ENCODE peak calls at places on chromosomes 16 and 17, in five cellular contexts. One of them, this sample, is unnamed.

GRCh38 chr16:8798174-8798527 is 512 bp downstream of the PMM2 start:
- DNase-seq in left ventricle myocardium inferior: no peak
- DNase-seq in tibial artery: no peak
- DNase-seq in B cell: no peak
- DNase-seq in cardiac muscle cell: no peak
- DNase-seq in this sample: no peak

GRCh38 chr16:50261707-50262235 is 4.6 kb upstream of the ADCY7 start:
- DNase-seq in cardiac muscle cell: no peak
- DNase-seq in tibial artery: peak; percentile 65
- DNase-seq in B cell: no peak
- DNase-seq in left ventricle myocardium inferior: no peak
- DNase-seq in this sample: no peak

GRCh38 chr16:84180519-84181140 is 6.2 kb downstream of the TAF1C start:
- DNase-seq in cardiac muscle cell: no peak
- DNase-seq in left ventricle myocardium inferior: peak; percentile 62
- DNase-seq in B cell: no peak
- DNase-seq in tibial artery: no peak
- DNase-seq in this sample: no peak

GRCh38 chr16:2236362-2237075 is at the start of gene DNASE1L2:
- DNase-seq in tibial artery: no peak
- DNase-seq in B cell: peak; percentile 55
- DNase-seq in left ventricle myocardium inferior: no peak
- DNase-seq in cardiac muscle cell: peak; percentile 41
- DNase-seq in this sample: no peak

GRCh38 chr17:58117382-58117781 is 30.8 kb upstream of the OR4D1 start:
- DNase-seq in cardiac muscle cell: no peak
- DNase-seq in left ventricle myocardium inferior: no peak
- DNase-seq in B cell: no peak
- DNase-seq in tibial artery: no peak
- DNase-seq in this sample: no peak

GRCh38 chr17:27602721-27603445 is 28.1 kb upstream of the LGALS9 start:
- DNase-seq in tibial artery: peak; percentile 80
- DNase-seq in B cell: peak; percentile 88
- DNase-seq in left ventricle myocardium inferior: peak; percentile 68
- DNase-seq in cardiac muscle cell: peak; percentile 80
- DNase-seq in this sample: peak; percentile 49

GRCh38 chr16:81723098-81723723 is 55.9 kb upstream of the PLCG2 start:
- DNase-seq in left ventricle myocardium inferior: no peak
- DNase-seq in tibial artery: no peak
- DNase-seq in cardiac muscle cell: peak; percentile 88
- DNase-seq in B cell: no peak
- DNase-seq in this sample: peak; percentile 58

GRCh38 chr17:81865733-81866439 is 5.3 kb downstream of the ARHGDIA start:
- DNase-seq in B cell: peak; percentile 7
- DNase-seq in tibial artery: no peak
- DNase-seq in cardiac muscle cell: peak; percentile 44
- DNase-seq in left ventricle myocardium inferior: no peak
- DNase-seq in this sample: peak; percentile 46

GRCh38 chr16:30533146-30533522 is 1.5 kb downstream of the ZNF747 start:
- DNase-seq in B cell: no peak
- DNase-seq in tibial artery: no peak
- DNase-seq in cardiac muscle cell: no peak
- DNase-seq in left ventricle myocardium inferior: no peak
- DNase-seq in this sample: no peak

GRCh38 chr16:70493863-70494770 is 29.2 kb downstream of the COG4 start:
- DNase-seq in cardiac muscle cell: no peak
- DNase-seq in left ventricle myocardium inferior: no peak
- DNase-seq in B cell: no peak
- DNase-seq in tibial artery: no peak
- DNase-seq in this sample: no peak

GRCh38 chr17:43995150-43995471 is 9.3 kb upstream of the NAGS start:
- DNase-seq in B cell: no peak
- DNase-seq in cardiac muscle cell: no peak
- DNase-seq in left ventricle myocardium inferior: no peak
- DNase-seq in tibial artery: no peak
- DNase-seq in this sample: no peak
- TF ChIP-seq CTCF in B cell: peak; percentile 45
- TF ChIP-seq CTCF in cardiac muscle cell: no peak
- TF ChIP-seq CTCF in left ventricle myocardium inferior: no peak
- TF ChIP-seq CTCF in tibial artery: no peak
- TF ChIP-seq CTCF in this sample: no peak

DNA sequence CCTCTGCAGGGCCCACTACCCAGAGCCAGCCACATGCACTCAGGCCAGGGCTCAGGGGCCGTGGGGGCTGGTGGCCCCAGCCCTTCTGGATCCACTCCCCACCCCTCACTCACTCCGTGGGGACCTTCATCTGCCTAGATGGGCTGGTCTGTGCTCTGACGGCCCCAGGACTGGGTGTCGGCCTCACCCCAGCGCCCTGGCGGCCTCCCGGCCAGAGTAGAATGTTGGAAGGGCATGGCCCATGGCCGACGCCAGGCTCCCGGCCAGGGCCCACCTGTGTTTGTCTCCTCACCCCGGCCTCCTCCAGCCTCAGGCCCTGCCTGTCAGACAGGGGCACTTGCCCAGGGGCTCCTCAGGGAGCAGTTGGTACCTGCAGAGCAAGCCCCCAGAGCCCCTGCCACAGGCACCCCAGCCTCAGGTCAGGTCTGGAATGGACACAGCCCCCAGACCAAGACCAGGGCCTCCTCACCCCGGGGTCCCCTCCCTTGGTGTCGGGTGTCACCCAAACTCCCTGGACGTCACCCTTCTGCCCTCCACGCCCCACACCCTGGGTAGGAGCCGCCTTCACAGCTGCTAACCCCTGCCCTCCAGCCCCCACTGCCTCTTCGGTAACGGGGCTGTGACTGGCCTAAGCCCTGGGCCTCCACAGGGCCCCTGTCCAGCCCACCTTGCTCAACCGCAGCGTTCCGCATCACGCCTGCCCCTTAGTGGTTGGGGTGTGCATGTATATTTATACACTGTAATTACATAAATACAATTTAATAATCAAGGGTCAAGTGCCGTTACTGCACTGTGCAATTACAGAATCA is 3.0 kb upstream of the CDH15 start:
- DNase-seq in B cell: no peak
- DNase-seq in cardiac muscle cell: no peak
- DNase-seq in tibial artery: no peak
- DNase-seq in left ventricle myocardium inferior: no peak
- DNase-seq in this sample: no peak
- TF ChIP-seq CTCF in B cell: no peak
- TF ChIP-seq CTCF in cardiac muscle cell: no peak
- TF ChIP-seq CTCF in tibial artery: no peak
- TF ChIP-seq CTCF in left ventricle myocardium inferior: no peak
- TF ChIP-seq CTCF in this sample: no peak

GRCh38 chr17:74749262-74750038 is 1.0 kb downstream of the NHERF1 start:
- DNase-seq in left ventricle myocardium inferior: no peak
- DNase-seq in cardiac muscle cell: no peak
- DNase-seq in tibial artery: no peak
- DNase-seq in B cell: no peak
- DNase-seq in this sample: no peak

GRCh38 chr17:74746922-74747321 is 1.5 kb upstream of the NHERF1 start:
- DNase-seq in left ventricle myocardium inferior: peak; percentile 18
- DNase-seq in cardiac muscle cell: peak; percentile 48
- DNase-seq in tibial artery: no peak
- DNase-seq in B cell: no peak
- DNase-seq in this sample: no peak

GRCh38 chr17:74750039-74750326 is 1.6 kb downstream of the NHERF1 start:
- DNase-seq in tibial artery: no peak
- DNase-seq in B cell: no peak
- DNase-seq in left ventricle myocardium inferior: no peak
- DNase-seq in cardiac muscle cell: no peak
- DNase-seq in this sample: no peak

GRCh38 chr17:74748529-74749261 is at the start of gene NHERF1:
- DNase-seq in tibial artery: peak; percentile 97
- DNase-seq in cardiac muscle cell: peak; percentile 94
- DNase-seq in B cell: peak; percentile 99
- DNase-seq in left ventricle myocardium inferior: peak; percentile 96
- DNase-seq in this sample: peak; percentile 97

DNA sequence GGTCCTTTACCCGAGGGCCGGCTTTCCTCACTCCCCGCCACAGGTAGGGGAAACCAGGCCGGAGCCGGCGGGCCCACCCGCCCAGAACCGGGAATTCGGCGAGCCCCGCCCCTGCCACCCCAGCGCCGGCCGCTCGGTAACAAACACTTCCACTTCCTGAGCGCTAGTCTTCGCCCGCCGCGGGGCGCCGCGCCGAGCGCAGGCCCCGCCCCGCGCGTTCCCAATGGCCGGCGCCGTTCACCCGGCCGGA is 224 bp upstream of the NHERF1 start:
- DNase-seq in left ventricle myocardium inferior: no peak
- DNase-seq in cardiac muscle cell: no peak
- DNase-seq in tibial artery: no peak
- DNase-seq in B cell: no peak
- DNase-seq in this sample: no peak
- TF ChIP-seq CTCF in left ventricle myocardium inferior: peak; percentile 40
- TF ChIP-seq CTCF in cardiac muscle cell: no peak
- TF ChIP-seq CTCF in tibial artery: peak; percentile 44
- TF ChIP-seq CTCF in B cell: no peak
- TF ChIP-seq CTCF in this sample: no peak

DNA sequence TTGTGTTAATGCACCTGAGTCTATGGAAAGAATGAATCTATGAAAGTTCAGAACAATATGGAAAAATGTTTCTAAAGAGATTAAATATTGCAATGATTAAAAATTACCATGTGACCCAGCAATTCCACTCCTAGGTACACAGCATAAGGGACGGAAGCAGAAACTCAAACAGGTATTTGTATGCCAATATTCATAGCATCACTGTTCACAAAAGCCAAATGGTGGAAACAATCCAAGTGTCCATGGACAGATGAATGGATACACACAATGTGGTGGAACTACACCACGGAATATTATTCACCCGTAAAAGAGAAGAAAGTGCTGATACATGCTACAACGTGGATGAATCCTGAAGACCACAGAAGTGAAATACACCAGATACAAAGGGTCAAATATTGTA is 37.7 kb downstream of the VPS53 start:
- DNase-seq in tibial artery: no peak
- DNase-seq in B cell: no peak
- DNase-seq in cardiac muscle cell: no peak
- DNase-seq in left ventricle myocardium inferior: no peak
- DNase-seq in this sample: no peak
- TF ChIP-seq CTCF in tibial artery: no peak
- TF ChIP-seq CTCF in B cell: no peak
- TF ChIP-seq CTCF in cardiac muscle cell: no peak
- TF ChIP-seq CTCF in left ventricle myocardium inferior: no peak
- TF ChIP-seq CTCF in this sample: no peak

This sample was measured in GM06990.